ENCODE peak calls at places on chromosomes 5 and 9, in six cellular contexts. L, D, Q, G, N and M are unnamed samples.

GRCh38 chr5:78287833-78288232 is 6.7 kb downstream of the AP3B1 start:
- DNase-seq in Q (peak; percentile 84), L (no peak), N (no peak), D (peak; percentile 65), G (no peak), M (peak; percentile 79)

GRCh38 chr9:125434986-125435775 is 173.6 kb downstream of the GAPVD1 start:
- DNase-seq in G (no peak), L (no peak), N (peak; percentile 20), D (no peak), Q (no peak), M (no peak)

GRCh38 chr5:126446498-126447224 is 23.5 kb downstream of the GRAMD2B start:
- DNase-seq in G (no peak), L (no peak), N (no peak), D (no peak), Q (peak; percentile 88), M (peak; percentile 71)

GRCh38 chr5:146071171-146071570 is 34.2 kb downstream of the PLAC8L1 start:
- DNase-seq in L (no peak), G (no peak), Q (no peak), D (no peak), N (no peak), M (no peak)

GRCh38 chr9:94869415-94869838 is 142.9 kb downstream of the AOPEP start:
- DNase-seq in D (no peak), G (peak; percentile 1), N (no peak), Q (peak; percentile 36), L (no peak), M (peak; percentile 66)

GRCh38 chr9:129225815-129226214 is 47.8 kb upstream of the IER5L start:
- DNase-seq in N (peak; percentile 87), G (no peak), D (peak; percentile 94), Q (peak; percentile 73), L (peak; percentile 44), M (peak; percentile 94)

GRCh38 chr9:93321220-93321610 is 130.3 kb upstream of the FAM120A start:
- DNase-seq in L (no peak), D (no peak), N (no peak), G (no peak), Q (no peak), M (no peak)

GRCh38 chr9:96417051-96417586 is 1.1 kb downstream of the ZNF367 start:
- DNase-seq in G (peak; percentile 92), L (peak; percentile 81), N (peak; percentile 90), Q (peak; percentile 72), D (peak; percentile 90), M (peak; percentile 82)

DNA sequence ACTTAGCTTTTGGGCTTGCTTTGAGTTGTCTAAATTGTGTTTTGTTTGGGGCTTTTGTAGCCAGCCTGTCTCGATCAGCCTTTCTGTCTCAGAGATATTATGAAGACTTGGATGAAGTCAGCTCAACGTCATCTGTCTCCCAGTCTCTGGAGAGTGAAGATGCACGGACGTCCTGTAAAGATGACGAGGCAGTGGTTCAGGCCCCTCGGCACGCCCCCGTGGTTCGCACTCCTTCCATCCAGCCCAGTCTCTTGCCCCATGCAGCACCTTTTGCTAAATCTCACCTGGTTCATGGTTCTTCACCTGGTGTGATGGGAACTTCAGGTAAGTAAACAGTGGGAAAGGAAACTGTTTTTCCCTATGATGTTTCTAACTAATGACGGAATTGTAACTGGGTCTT is 48.6 kb downstream of the NUP214 start:
- DNase-seq in D (no peak), G (no peak), N (no peak), Q (no peak), L (no peak), M (no peak)
- H3K4ac ChIP-seq in D (no peak overlapping the region), G (no peak overlapping the region), N (no peak overlapping the region), Q (no peak overlapping the region), L (no peak overlapping the region), M (no peak overlapping the region)

GRCh38 chr5:180799902-180800801 is 2.5 kb downstream of the MGAT1 start:
- DNase-seq in D (peak; percentile 47), Q (peak; percentile 86), N (no peak), L (no peak), G (no peak), M (peak; percentile 77)
- H3K4ac ChIP-seq in D (no peak overlapping the region), Q (peak overlapping the region; percentile 75), N (no peak overlapping the region), L (no peak overlapping the region), G (no peak overlapping the region), M (no peak overlapping the region)

GRCh38 chr5:107670927-107671741 is at the start of gene EFNA5:
- DNase-seq in G (peak; percentile 76), Q (peak; percentile 46), N (peak; percentile 66), L (no peak), D (peak; percentile 81), M (peak; percentile 71)

GRCh38 chr5:107671742-107672211 is 1.0 kb upstream of the EFNA5 start:
- DNase-seq in N (peak; percentile 58), Q (peak; percentile 52), L (peak; percentile 78), G (peak; percentile 76), D (peak; percentile 93), M (peak; percentile 83)

GRCh38 chr5:107669543-107670027 is 1.2 kb downstream of the EFNA5 start:
- DNase-seq in L (no peak), Q (peak; percentile 2), D (peak; percentile 73), N (peak; percentile 55), G (peak; percentile 73), M (peak; percentile 47)

GRCh38 chr5:107668933-107669542 is 1.7 kb downstream of the EFNA5 start:
- DNase-seq in Q (no peak), D (peak; percentile 64), G (no peak), L (no peak), N (peak; percentile 38), M (peak; percentile 36)

GRCh38 chr5:107670028-107670926 is 460 bp downstream of the EFNA5 start:
- DNase-seq in D (peak; percentile 71), L (no peak), N (peak; percentile 54), Q (peak; percentile 2), G (peak; percentile 74), M (peak; percentile 58)
- H3K4ac ChIP-seq in D (peak overlapping the region; percentile 92), L (no peak overlapping the region), N (no peak overlapping the region), Q (peak overlapping the region; percentile 32), G (peak overlapping the region; percentile 65), M (peak overlapping the region; percentile 91)

DNA sequence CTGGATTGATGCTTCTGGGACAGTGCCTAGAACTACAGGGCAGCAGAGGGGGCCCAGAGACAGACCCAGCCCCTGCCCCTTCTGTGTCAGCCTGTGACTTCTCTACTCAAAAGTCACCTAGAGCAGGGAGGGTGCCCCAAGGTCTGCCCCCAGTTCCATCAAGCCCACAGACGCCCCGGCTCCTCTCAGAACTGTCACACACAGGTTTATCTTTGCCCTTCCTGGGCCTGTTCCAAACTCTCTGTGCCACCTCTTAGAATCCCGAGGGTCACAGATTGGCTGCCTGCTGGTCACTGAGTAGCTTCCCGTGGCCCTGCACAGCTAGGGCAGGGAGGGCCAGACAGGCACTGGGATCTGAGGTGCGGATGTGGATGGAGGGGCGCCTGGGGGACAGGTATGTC is 1.7 kb downstream of the RGS14 start:
- DNase-seq in Q (no peak), N (no peak), L (no peak), D (no peak), G (no peak), M (no peak)
- H3K4ac ChIP-seq in Q (no peak overlapping the region), N (no peak overlapping the region), L (peak overlapping the region; percentile 58), D (no peak overlapping the region), G (no peak overlapping the region), M (no peak overlapping the region)

DNA sequence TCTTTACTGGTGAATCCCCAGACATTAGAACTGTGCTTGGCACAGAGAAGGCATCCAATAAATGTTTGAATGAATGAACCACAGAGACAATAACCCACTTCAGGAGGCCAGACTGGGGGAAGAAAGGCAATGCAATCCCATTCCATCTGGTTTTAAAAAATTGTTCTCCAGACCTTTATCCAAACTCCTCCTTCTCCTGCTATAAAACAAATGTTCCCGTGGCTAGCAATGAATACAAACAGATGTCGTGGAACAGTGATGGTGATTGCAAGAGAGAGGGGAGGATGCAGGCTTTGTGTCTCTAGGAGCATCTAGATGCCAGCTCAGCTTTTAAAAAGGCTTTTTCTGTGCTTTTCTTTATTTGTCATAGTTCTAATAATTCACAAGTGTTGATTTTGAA is 59.2 kb downstream of the TNFSF15 start:
- DNase-seq in G (no peak), L (no peak), Q (no peak), D (no peak), N (no peak), M (no peak)
- H3K4ac ChIP-seq in G (no peak overlapping the region), L (no peak overlapping the region), Q (no peak overlapping the region), D (no peak overlapping the region), N (no peak overlapping the region), M (no peak overlapping the region)

DNA sequence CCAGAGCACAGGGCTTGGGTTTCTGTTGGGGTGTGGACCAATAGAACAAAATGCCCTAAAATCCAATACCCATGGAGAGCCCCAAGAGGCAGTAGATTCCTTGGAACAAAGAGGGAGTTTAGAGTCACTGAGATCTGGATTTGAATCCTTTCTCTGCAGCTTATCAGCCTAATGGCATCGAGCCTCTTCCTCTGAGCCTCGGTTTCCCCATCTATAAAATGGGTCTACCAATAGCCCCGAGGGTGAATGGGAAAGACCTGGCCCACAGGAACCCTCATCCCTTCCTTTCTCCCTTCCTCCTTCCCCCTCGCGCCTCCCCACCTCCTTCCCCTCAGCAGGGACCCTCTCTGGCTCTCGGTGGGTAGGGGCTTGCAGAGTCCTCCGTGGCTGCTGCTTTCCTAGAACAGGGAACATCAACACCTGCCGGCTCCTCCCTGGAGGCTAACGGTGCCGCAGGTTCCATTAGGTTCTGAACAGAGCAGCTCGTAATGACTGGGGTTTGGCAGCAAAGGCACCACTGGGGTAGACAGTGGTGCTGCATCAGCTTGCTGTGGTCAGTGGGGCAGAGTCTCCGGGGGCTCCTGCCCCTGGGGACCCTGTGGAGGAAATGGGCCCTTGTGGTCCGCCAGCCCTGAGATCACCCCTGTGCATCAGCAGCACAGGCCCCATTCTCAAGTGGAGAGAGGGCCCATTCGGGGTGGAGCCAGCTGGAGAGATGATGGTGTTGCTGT is 40.3 kb downstream of the NEK6 start:
- DNase-seq in G (no peak), L (no peak), N (no peak), D (no peak), Q (no peak), M (no peak)
- H3K4ac ChIP-seq in G (no peak overlapping the region), L (no peak overlapping the region), N (no peak overlapping the region), D (no peak overlapping the region), Q (peak overlapping the region; percentile 99), M (peak overlapping the region; percentile 61)

DNA sequence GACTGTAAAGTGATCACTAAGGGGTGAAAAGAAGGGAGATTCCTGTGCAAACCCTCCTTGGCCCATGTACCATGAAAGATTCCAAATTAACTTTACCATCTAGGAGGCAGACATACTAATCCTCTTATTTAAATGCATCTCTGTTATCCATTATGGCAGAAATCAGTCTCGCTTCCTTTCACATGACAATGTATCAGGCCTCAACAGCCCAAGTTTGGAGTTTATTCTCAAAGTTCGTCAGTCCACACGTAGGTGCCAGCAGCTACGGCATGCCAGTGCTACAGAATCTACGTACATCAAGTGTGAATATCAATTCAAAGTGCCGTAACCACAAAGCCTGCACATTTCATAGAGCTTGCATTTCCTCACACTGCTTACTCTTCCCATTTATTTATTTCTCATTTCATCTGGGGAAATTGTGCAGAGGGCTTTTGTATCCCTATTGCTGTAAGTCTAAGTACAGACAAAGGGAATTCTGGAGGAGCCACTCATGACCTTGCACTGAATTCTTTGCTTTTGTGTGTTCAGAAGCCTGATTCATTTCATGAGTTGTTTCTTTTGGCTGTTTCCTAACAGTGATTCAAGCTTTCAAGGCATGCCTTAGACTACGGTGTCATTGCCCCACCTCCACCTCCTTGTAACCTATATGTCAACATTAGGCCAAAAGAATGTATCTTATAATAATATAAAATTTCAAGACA is 10.0 kb downstream of the ENC1 start:
- DNase-seq in G (no peak), N (no peak), L (no peak), Q (peak; percentile 95), D (peak; percentile 56), M (peak; percentile 48)
- H3K4ac ChIP-seq in G (peak overlapping the region; percentile 44), N (no peak overlapping the region), L (no peak overlapping the region), Q (peak overlapping the region; percentile 51), D (peak overlapping the region; percentile 81), M (no peak overlapping the region)